ENCODE peak calls at places on chromosome 6, in five cellular contexts. One of them, this sample, is unnamed.

GRCh38 chr6:147126618-147127022 is 77.6 kb upstream of the STXBP5 start:
- DNase-seq in mesenchymal stem cell: peak
- DNase-seq in neuronal stem cell: no peak
- DNase-seq in H9: no peak
- DNase-seq in mesendoderm: peak
- DNase-seq in this sample: no peak

GRCh38 chr6:21596379-21597242 is 3.1 kb downstream of the SOX4 start:
- DNase-seq in mesenchymal stem cell: peak
- DNase-seq in neuronal stem cell: no peak
- DNase-seq in H9: peak
- DNase-seq in mesendoderm: peak
- DNase-seq in this sample: peak

GRCh38 chr6:38271081-38271480 is 368.6 kb downstream of the BTBD9 start:
- DNase-seq in mesenchymal stem cell: peak
- DNase-seq in neuronal stem cell: no peak
- DNase-seq in H9: no peak
- DNase-seq in mesendoderm: no peak
- DNase-seq in this sample: peak

GRCh38 chr6:37021356-37022129 is 16.1 kb downstream of the FGD2 start:
- DNase-seq in mesenchymal stem cell: peak
- DNase-seq in neuronal stem cell: no peak
- DNase-seq in H9: peak
- DNase-seq in mesendoderm: peak
- DNase-seq in this sample: peak

GRCh38 chr6:39048481-39049399 is at the start of gene GLP1R:
- DNase-seq in mesenchymal stem cell: no peak
- DNase-seq in neuronal stem cell: peak
- DNase-seq in H9: peak
- DNase-seq in mesendoderm: no peak
- DNase-seq in this sample: no peak

GRCh38 chr6:9657994-9658393 is 756.9 kb downstream of the TFAP2A start:
- DNase-seq in mesenchymal stem cell: no peak
- DNase-seq in neuronal stem cell: no peak
- DNase-seq in H9: no peak
- DNase-seq in mesendoderm: no peak
- DNase-seq in this sample: peak

GRCh38 chr6:134035823-134036296 is 16.6 kb downstream of the SLC2A12 start:
- DNase-seq in mesenchymal stem cell: no peak
- DNase-seq in neuronal stem cell: no peak
- DNase-seq in H9: no peak
- DNase-seq in mesendoderm: no peak
- DNase-seq in this sample: peak

GRCh38 chr6:29516108-29516507 is 28.4 kb upstream of the MAS1L start:
- DNase-seq in mesenchymal stem cell: no peak
- DNase-seq in neuronal stem cell: no peak
- DNase-seq in H9: no peak
- DNase-seq in mesendoderm: no peak
- DNase-seq in this sample: peak

GRCh38 chr6:151992091-151992490 is 184.6 kb downstream of the ESR1 start:
- DNase-seq in mesenchymal stem cell: no peak
- DNase-seq in neuronal stem cell: no peak
- DNase-seq in H9: no peak
- DNase-seq in mesendoderm: no peak
- DNase-seq in this sample: no peak

GRCh38 chr6:33927551-33927950 is 123.7 kb upstream of the MLN start:
- DNase-seq in mesenchymal stem cell: peak
- DNase-seq in neuronal stem cell: no peak
- DNase-seq in H9: no peak
- DNase-seq in mesendoderm: no peak
- DNase-seq in this sample: peak

GRCh38 chr6:57262901-57263694 is 41.0 kb upstream of the RAB23 start:
- DNase-seq in mesenchymal stem cell: peak
- DNase-seq in neuronal stem cell: no peak
- DNase-seq in H9: no peak
- DNase-seq in mesendoderm: no peak
- DNase-seq in this sample: peak

GRCh38 chr6:2990932-2991506 is 8.7 kb upstream of the NQO2 start:
- DNase-seq in mesenchymal stem cell: peak
- DNase-seq in neuronal stem cell: no peak
- DNase-seq in H9: no peak
- DNase-seq in mesendoderm: no peak
- DNase-seq in this sample: no peak

GRCh38 chr6:4943716-4944115 is 60.1 kb downstream of the RPP40 start:
- DNase-seq in mesenchymal stem cell: peak
- DNase-seq in neuronal stem cell: no peak
- DNase-seq in H9: no peak
- DNase-seq in mesendoderm: no peak
- DNase-seq in this sample: peak

GRCh38 chr6:105428342-105428957 is 25.6 kb upstream of the PREP start:
- DNase-seq in mesenchymal stem cell: peak
- DNase-seq in neuronal stem cell: no peak
- DNase-seq in H9: no peak
- DNase-seq in mesendoderm: no peak
- DNase-seq in this sample: peak

GRCh38 chr6:73577605-73578160 is 56.9 kb upstream of the EEF1A1 start:
- DNase-seq in mesenchymal stem cell: no peak
- DNase-seq in neuronal stem cell: no peak
- DNase-seq in H9: no peak
- DNase-seq in mesendoderm: peak
- DNase-seq in this sample: no peak

GRCh38 chr6:145866449-145867401 is 52.1 kb upstream of the FBXO30 start:
- DNase-seq in mesenchymal stem cell: no peak
- DNase-seq in neuronal stem cell: no peak
- DNase-seq in H9: no peak
- DNase-seq in mesendoderm: peak
- DNase-seq in this sample: no peak

GRCh38 chr6:45323656-45324224 is 4.4 kb upstream of the RUNX2 start:
- DNase-seq in mesenchymal stem cell: no peak
- DNase-seq in neuronal stem cell: no peak
- DNase-seq in H9: no peak
- DNase-seq in mesendoderm: no peak
- DNase-seq in this sample: no peak

GRCh38 chr6:37056439-37057127 is 51.1 kb downstream of the FGD2 start:
- DNase-seq in mesenchymal stem cell: peak
- DNase-seq in neuronal stem cell: no peak
- DNase-seq in H9: peak
- DNase-seq in mesendoderm: peak
- DNase-seq in this sample: peak

GRCh38 chr6:102407886-102408741 is 1014.6 kb downstream of the GRIK2 start:
- DNase-seq in mesenchymal stem cell: no peak
- DNase-seq in neuronal stem cell: no peak
- DNase-seq in H9: no peak
- DNase-seq in mesendoderm: no peak
- DNase-seq in this sample: no peak

GRCh38 chr6:165733487-165733791 is 70.4 kb upstream of the PDE10A start:
- DNase-seq in mesenchymal stem cell: no peak
- DNase-seq in neuronal stem cell: no peak
- DNase-seq in H9: no peak
- DNase-seq in mesendoderm: no peak
- DNase-seq in this sample: no peak

GRCh38 chr6:9938801-9939200 is 476.1 kb downstream of the TFAP2A start:
- DNase-seq in mesenchymal stem cell: no peak
- DNase-seq in neuronal stem cell: no peak
- DNase-seq in H9: no peak
- DNase-seq in mesendoderm: no peak
- DNase-seq in this sample: no peak

GRCh38 chr6:119541132-119541905 is 191.8 kb upstream of the MAN1A1 start:
- DNase-seq in mesenchymal stem cell: peak
- DNase-seq in neuronal stem cell: no peak
- DNase-seq in H9: no peak
- DNase-seq in mesendoderm: no peak
- DNase-seq in this sample: peak

GRCh38 chr6:130574146-130574545 is 208.3 kb downstream of the TMEM200A start:
- DNase-seq in mesenchymal stem cell: peak
- DNase-seq in neuronal stem cell: no peak
- DNase-seq in H9: no peak
- DNase-seq in mesendoderm: no peak
- DNase-seq in this sample: no peak
- H4K8ac ChIP-seq in mesenchymal stem cell: no peak
- H4K8ac ChIP-seq in neuronal stem cell: no peak
- H4K8ac ChIP-seq in H9: no peak
- H4K8ac ChIP-seq in mesendoderm: no peak
- H4K8ac ChIP-seq in this sample: no peak

DNA sequence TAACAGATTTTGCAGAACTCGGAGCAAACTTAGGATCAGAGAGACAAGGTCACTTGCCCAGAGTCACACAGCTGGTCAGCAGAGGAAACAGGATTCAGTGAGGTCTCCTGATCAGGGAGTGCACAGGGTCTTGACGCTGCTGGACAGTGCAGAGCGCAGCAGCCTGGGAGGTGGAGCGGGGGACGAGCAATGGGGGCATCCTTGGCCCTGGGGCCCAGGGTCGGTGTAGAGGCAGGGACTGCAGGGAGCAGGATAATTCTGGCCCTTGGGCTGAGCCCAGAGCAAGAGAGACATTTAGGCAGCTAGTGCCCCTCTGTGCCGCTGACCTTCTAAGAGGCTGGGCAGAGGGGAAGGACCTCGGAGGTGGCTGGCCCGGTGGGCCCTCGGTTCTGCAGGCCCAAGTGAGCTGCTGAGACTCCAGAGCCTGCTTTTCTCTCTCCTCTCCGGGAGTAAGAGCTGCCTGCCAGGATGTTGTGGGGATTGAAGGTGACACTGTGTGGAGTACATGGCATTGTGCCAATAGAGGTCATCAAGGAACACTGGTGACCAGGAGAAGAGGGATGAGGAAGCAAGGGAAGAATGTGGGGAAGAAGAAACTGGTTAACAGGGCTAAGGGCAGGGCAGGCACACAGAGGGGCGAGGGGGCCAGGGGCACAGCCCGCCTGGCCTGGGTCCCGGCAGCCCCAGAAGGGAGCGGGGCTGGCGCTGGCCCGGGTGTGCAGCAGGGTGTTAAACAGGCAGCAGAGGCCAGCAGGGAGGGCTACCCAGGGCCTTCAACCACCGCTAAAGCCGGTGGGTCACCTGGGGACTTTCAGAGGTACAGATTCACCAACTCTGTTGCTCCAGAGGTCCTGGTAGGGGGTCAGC is 122.0 kb downstream of the AGPAT4 start:
- DNase-seq in mesenchymal stem cell: no peak
- DNase-seq in neuronal stem cell: no peak
- DNase-seq in H9: no peak
- DNase-seq in mesendoderm: no peak
- DNase-seq in this sample: no peak
- H4K8ac ChIP-seq in mesenchymal stem cell: no peak
- H4K8ac ChIP-seq in neuronal stem cell: no peak
- H4K8ac ChIP-seq in H9: no peak
- H4K8ac ChIP-seq in mesendoderm: no peak
- H4K8ac ChIP-seq in this sample: no peak

DNA sequence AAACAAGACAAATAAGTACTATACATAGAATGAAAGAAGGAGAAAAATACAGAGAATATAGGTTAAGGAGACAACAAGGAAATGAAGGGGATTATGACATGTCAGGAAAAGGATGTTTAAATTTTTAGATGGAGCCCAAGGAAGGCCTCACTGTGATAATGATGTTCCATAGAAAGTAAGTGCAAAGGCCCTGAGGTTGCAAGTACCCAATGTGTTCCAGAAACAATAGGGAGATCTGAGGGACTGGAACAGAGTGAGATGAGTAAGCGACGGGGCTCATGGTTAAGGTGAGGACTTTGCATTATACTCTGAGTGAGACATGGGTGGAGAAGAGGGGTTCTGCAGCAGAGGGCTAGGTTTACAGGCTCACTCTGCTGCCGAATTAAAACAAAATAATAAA is 122.8 kb upstream of the BCLAF1 start:
- DNase-seq in mesenchymal stem cell: no peak
- DNase-seq in neuronal stem cell: no peak
- DNase-seq in H9: no peak
- DNase-seq in mesendoderm: no peak
- DNase-seq in this sample: no peak
- H4K8ac ChIP-seq in mesenchymal stem cell: no peak
- H4K8ac ChIP-seq in neuronal stem cell: no peak
- H4K8ac ChIP-seq in H9: no peak
- H4K8ac ChIP-seq in mesendoderm: no peak
- H4K8ac ChIP-seq in this sample: no peak

DNA sequence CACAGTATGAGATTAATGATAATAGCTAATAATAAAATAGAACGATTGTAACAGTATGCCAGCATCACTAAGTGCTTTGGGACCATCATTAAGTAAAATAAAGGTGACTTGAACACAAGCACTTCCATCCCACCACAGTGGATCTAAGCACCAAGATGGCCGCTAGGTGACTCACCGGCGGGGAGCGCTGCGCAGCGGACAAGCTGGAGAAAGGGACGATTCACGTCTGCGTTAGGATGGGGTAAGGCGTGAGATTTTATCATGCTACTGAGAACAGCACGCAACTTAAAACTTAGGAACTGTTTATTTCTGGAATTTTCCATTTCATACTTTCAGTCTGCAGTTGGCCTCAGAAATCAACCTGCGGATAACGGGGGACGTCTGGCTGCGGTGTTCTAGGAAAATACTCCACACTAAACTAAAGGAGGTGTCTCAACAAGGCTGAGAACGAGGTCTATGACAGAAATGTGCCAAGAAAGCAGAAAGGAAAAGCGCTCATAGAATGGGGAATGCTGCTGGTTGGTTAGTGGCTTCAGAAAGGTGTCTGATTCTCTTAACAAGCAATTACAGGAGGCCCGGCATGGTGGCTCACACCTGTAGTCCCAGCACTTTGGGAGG is 114.5 kb downstream of the GMPR start:
- DNase-seq in mesenchymal stem cell: no peak
- DNase-seq in neuronal stem cell: no peak
- DNase-seq in H9: no peak
- DNase-seq in mesendoderm: no peak
- DNase-seq in this sample: no peak
- H4K8ac ChIP-seq in mesenchymal stem cell: no peak
- H4K8ac ChIP-seq in neuronal stem cell: no peak
- H4K8ac ChIP-seq in H9: no peak
- H4K8ac ChIP-seq in mesendoderm: no peak
- H4K8ac ChIP-seq in this sample: no peak

GRCh38 chr6:159089909-159090308 is 45.1 kb upstream of the TAGAP start:
- DNase-seq in mesenchymal stem cell: no peak
- DNase-seq in neuronal stem cell: no peak
- DNase-seq in H9: no peak
- DNase-seq in mesendoderm: no peak
- DNase-seq in this sample: no peak
- H4K8ac ChIP-seq in mesenchymal stem cell: no peak
- H4K8ac ChIP-seq in neuronal stem cell: no peak
- H4K8ac ChIP-seq in H9: no peak
- H4K8ac ChIP-seq in mesendoderm: no peak
- H4K8ac ChIP-seq in this sample: no peak

GRCh38 chr6:42177514-42178364 is 4.6 kb downstream of the GUCA1A start:
- DNase-seq in mesenchymal stem cell: no peak
- DNase-seq in neuronal stem cell: peak
- DNase-seq in H9: peak
- DNase-seq in mesendoderm: peak
- DNase-seq in this sample: no peak
- H4K8ac ChIP-seq in mesenchymal stem cell: no peak
- H4K8ac ChIP-seq in neuronal stem cell: peak
- H4K8ac ChIP-seq in H9: no peak
- H4K8ac ChIP-seq in mesendoderm: no peak
- H4K8ac ChIP-seq in this sample: no peak

DNA sequence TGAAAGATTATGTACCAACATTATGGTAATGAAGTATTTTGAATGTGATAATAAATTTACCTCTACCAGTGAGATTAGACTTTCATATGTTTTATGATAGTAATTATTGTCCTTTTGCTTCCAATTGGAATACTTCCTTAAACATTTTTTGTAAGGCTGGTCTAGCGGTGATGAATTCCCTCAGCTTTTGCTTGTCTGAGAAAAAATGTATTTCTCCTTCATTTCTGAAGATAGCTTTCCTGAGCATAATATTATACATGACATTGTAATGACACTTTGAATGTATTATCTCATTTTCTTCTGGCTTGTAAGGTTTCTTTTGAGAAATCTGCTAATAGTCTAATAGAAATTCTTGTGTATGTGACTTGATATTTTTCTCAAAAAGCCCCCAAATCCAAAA is 18.6 kb upstream of the EDN1 start:
- DNase-seq in mesenchymal stem cell: no peak
- DNase-seq in neuronal stem cell: no peak
- DNase-seq in H9: no peak
- DNase-seq in mesendoderm: no peak
- DNase-seq in this sample: no peak
- H4K8ac ChIP-seq in mesenchymal stem cell: no peak
- H4K8ac ChIP-seq in neuronal stem cell: no peak
- H4K8ac ChIP-seq in H9: no peak
- H4K8ac ChIP-seq in mesendoderm: no peak
- H4K8ac ChIP-seq in this sample: no peak